ENCODE peak calls at places on chromosomes 16 and 17, in seven cellular contexts. W, I, F, V, X, A and Q are unnamed samples.

GRCh38 chr17:50685334-50685665 is 22.4 kb downstream of the ANKRD40 start:
- ATAC-seq in W (no peak), I (no peak), F (no peak), V (no peak), X (no peak), A (no peak), Q (no peak)

GRCh38 chr16:88681084-88681680 is 5.1 kb downstream of the SNAI3 start:
- ATAC-seq in W (peak), I (no peak), F (peak), V (no peak), X (no peak), A (no peak), Q (no peak)

GRCh38 chr17:78652913-78653312 is 75.7 kb upstream of the DNAH17 start:
- ATAC-seq in W (no peak), I (peak), F (no peak), V (no peak), X (no peak), A (no peak), Q (no peak)

GRCh38 chr17:29909604-29910003 is 20.4 kb downstream of the SSH2 start:
- ATAC-seq in W (no peak), I (no peak), F (peak), V (no peak), X (no peak), A (peak), Q (no peak)

GRCh38 chr17:4474093-4474492 is 24.6 kb upstream of the SPNS2 start:
- ATAC-seq in W (no peak), I (no peak), F (no peak), V (no peak), X (no peak), A (no peak), Q (no peak)

GRCh38 chr17:66309793-66310192 is 7.4 kb downstream of the PRKCA start:
- ATAC-seq in W (no peak), I (peak), F (no peak), V (no peak), X (no peak), A (peak), Q (no peak)

GRCh38 chr16:84925092-84925772 is 86.1 kb downstream of the ZDHHC7 start:
- ATAC-seq in W (peak), I (peak), F (peak), V (peak), X (no peak), A (no peak), Q (no peak)

GRCh38 chr17:63838586-63839184 is 3.8 kb downstream of the SMARCD2 start:
- ATAC-seq in W (no peak), I (peak), F (no peak), V (peak), X (peak), A (no peak), Q (peak)

GRCh38 chr17:511001-511690 is 158.5 kb upstream of the RPH3AL start:
- ATAC-seq in W (peak), I (peak), F (no peak), V (peak), X (peak), A (no peak), Q (peak)

GRCh38 chr17:1299729-1300579 is 20.5 kb downstream of the TRARG1 start:
- ATAC-seq in W (peak), I (peak), F (no peak), V (no peak), X (no peak), A (no peak), Q (no peak)

GRCh38 chr17:6753006-6753445 is 2.8 kb upstream of the XAF1 start:
- ATAC-seq in W (no peak), I (peak), F (peak), V (peak), X (peak), A (no peak), Q (peak)

GRCh38 chr17:75346906-75347305 is 57.7 kb upstream of the SLC25A19 start:
- ATAC-seq in W (peak), I (peak), F (no peak), V (peak), X (no peak), A (peak), Q (no peak)

GRCh38 chr17:18896947-18897346 is 39.0 kb downstream of the PRPSAP2 start:
- ATAC-seq in W (no peak), I (no peak), F (no peak), V (no peak), X (no peak), A (no peak), Q (no peak)

GRCh38 chr16:89442588-89442987 is 47.8 kb downstream of the ANKRD11 start:
- ATAC-seq in W (peak), I (peak), F (no peak), V (peak), X (peak), A (no peak), Q (peak)

GRCh38 chr16:56682703-56683397 is 580 bp downstream of the MT1X start:
- ATAC-seq in W (peak), I (peak), F (no peak), V (no peak), X (peak), A (no peak), Q (no peak)

GRCh38 chr17:53316988-53317387 is 505.7 kb upstream of the KIF2B start:
- ATAC-seq in W (no peak), I (no peak), F (no peak), V (no peak), X (no peak), A (no peak), Q (no peak)

GRCh38 chr17:35878361-35878760 is 1.8 kb downstream of the CCL5 start:
- ATAC-seq in W (no peak), I (no peak), F (no peak), V (no peak), X (no peak), A (no peak), Q (no peak)

GRCh38 chr16:16865374-16865773 is 486.4 kb downstream of the NPIPA7 start:
- ATAC-seq in W (no peak), I (peak), F (no peak), V (no peak), X (no peak), A (no peak), Q (no peak)

GRCh38 chr17:62150471-62150870 is 85.4 kb upstream of the MED13 start:
- ATAC-seq in W (no peak), I (no peak), F (no peak), V (no peak), X (no peak), A (no peak), Q (no peak)

GRCh38 chr17:72677108-72677507 is 415.4 kb downstream of the SLC39A11 start:
- ATAC-seq in W (no peak), I (no peak), F (no peak), V (no peak), X (no peak), A (no peak), Q (no peak)

GRCh38 chr17:55770220-55770870 is 19.5 kb downstream of the PCTP start:
- ATAC-seq in W (peak), I (peak), F (no peak), V (peak), X (peak), A (no peak), Q (peak)

GRCh38 chr17:40307001-40307690 is 1.8 kb upstream of the RARA start:
- ATAC-seq in W (peak), I (no peak), F (peak), V (no peak), X (no peak), A (peak), Q (no peak)

GRCh38 chr16:55842369-55843104 is 9.6 kb upstream of the CES1 start:
- ATAC-seq in W (peak), I (peak), F (no peak), V (peak), X (peak), A (peak), Q (no peak)

GRCh38 chr16:58317608-58318152 is 22.9 kb upstream of the PRSS54 start:
- ATAC-seq in W (no peak), I (no peak), F (no peak), V (no peak), X (no peak), A (no peak), Q (no peak)

GRCh38 chr16:73199214-73199613 is 151.3 kb upstream of the ZFHX3 start:
- ATAC-seq in W (no peak), I (no peak), F (no peak), V (no peak), X (no peak), A (no peak), Q (no peak)

GRCh38 chr16:66365588-66365987 is 903 bp upstream of the CDH5 start:
- ATAC-seq in W (no peak), I (peak), F (no peak), V (peak), X (no peak), A (no peak), Q (no peak)

GRCh38 chr17:48559609-48560451 is 14.9 kb upstream of the HOXB2 start:
- ATAC-seq in W (no peak), I (no peak), F (no peak), V (no peak), X (peak), A (no peak), Q (peak)